ENCODE peak calls at places on chromosomes 11 and 22, in four cellular contexts. B is astrocyte of the cerebellum, S is NCI-H2171 treated with DMSO at 0.1 percent for 48 hours, N is left kidney. W is an unnamed sample.

GRCh38 chr22:38267086-38267485 is 5.7 kb downstream of the TMEM184B start:
- DNase-seq in S (no peak), N (no peak), B (no peak), W (peak)

GRCh38 chr11:125376856-125377255 is 119.2 kb downstream of the FEZ1 start:
- DNase-seq in S (no peak), N (no peak), B (no peak), W (no peak)

GRCh38 chr11:67413266-67413797 is 2.1 kb upstream of the CARNS1 start:
- DNase-seq in B (no peak), N (no peak), S (no peak), W (peak)

GRCh38 chr11:7348432-7349298 is 97.0 kb downstream of the SYT9 start:
- DNase-seq in B (no peak), S (no peak), N (peak), W (no peak)

GRCh38 chr22:43481528-43482309 is 69.9 kb downstream of the MPPED1 start:
- DNase-seq in B (no peak), N (peak), S (peak), W (peak)

GRCh38 chr11:22163394-22163797 is 29.5 kb upstream of the ANO5 start:
- DNase-seq in N (no peak), S (no peak), B (no peak), W (peak)

GRCh38 chr22:30232716-30233218 is 13.8 kb downstream of the LIF start:
- DNase-seq in B (peak), N (peak), S (no peak), W (no peak)

GRCh38 chr11:118914178-118914918 is 11.4 kb downstream of the BCL9L start:
- DNase-seq in B (no peak), N (peak), S (no peak), W (peak)

GRCh38 chr22:32590556-32590955 is 115.9 kb downstream of the FBXO7 start:
- DNase-seq in B (no peak), S (no peak), N (no peak), W (no peak)

GRCh38 chr11:112320668-112321067 is 60.0 kb upstream of the PLET1 start:
- DNase-seq in B (peak), N (peak), S (no peak), W (no peak)

GRCh38 chr11:118353084-118353710 is 6.2 kb upstream of the UBE4A start:
- DNase-seq in N (peak), B (no peak), S (peak), W (peak)

GRCh38 chr11:114258696-114259095 is 37.5 kb upstream of the NNMT start:
- DNase-seq in N (no peak), S (no peak), B (no peak), W (no peak)

GRCh38 chr11:8913961-8914660 is 3.1 kb downstream of the AKIP1 start:
- DNase-seq in N (peak), B (no peak), S (peak), W (peak)

GRCh38 chr11:120133216-120134105 is 4.5 kb downstream of the TRIM29 start:
- DNase-seq in B (no peak), S (no peak), N (no peak), W (no peak)

GRCh38 chr11:14552089-14552488 is 31.9 kb upstream of the PSMA1 start:
- DNase-seq in B (no peak), S (no peak), N (no peak), W (no peak)

GRCh38 chr11:107898270-107898669 is 30.0 kb upstream of the RAB39A start:
- DNase-seq in B (peak), N (peak), S (peak), W (peak)

GRCh38 chr22:37008365-37008764 is 10.9 kb downstream of the TST start:
- DNase-seq in S (no peak), B (no peak), N (no peak), W (no peak)

GRCh38 chr11:44858796-44859527 is 91.7 kb downstream of the TP53I11 start:
- DNase-seq in S (peak), N (peak), B (no peak), W (no peak)

GRCh38 chr11:35338928-35339327 is 80.4 kb downstream of the SLC1A2 start:
- DNase-seq in N (no peak), B (no peak), S (no peak), W (no peak)

GRCh38 chr11:18019650-18020049 is 6.8 kb upstream of the SERGEF start:
- DNase-seq in S (no peak), N (no peak), B (no peak), W (no peak)

GRCh38 chr11:44949160-44950035 is 1.3 kb downstream of the TP53I11 start:
- DNase-seq in S (peak), N (peak), B (no peak), W (no peak)

GRCh38 chr11:119684361-119685072 is 44.5 kb downstream of the NECTIN1 start:
- DNase-seq in B (no peak), N (peak), S (no peak), W (no peak)

GRCh38 chr11:64263021-64263946 is 12.0 kb downstream of the PLCB3 start:
- DNase-seq in B (no peak), S (no peak), N (peak), W (no peak)

GRCh38 chr11:7638710-7639642 is 34.3 kb downstream of the CYB5R2 start:
- DNase-seq in B (no peak), S (no peak), N (no peak), W (no peak)

GRCh38 chr11:34161812-34162506 is 56.5 kb downstream of the NAT10 start:
- DNase-seq in S (no peak), N (peak), B (no peak), W (no peak)

GRCh38 chr11:78031629-78032028 is 8.6 kb upstream of the KCTD14 start:
- DNase-seq in B (no peak), S (no peak), N (no peak), W (no peak)

GRCh38 chr11:20672575-20672974 is 3.2 kb downstream of the NELL1 start:
- DNase-seq in B (no peak), S (peak), N (peak), W (no peak)